ENCODE peak calls at places on chromosome 2, in five cellular contexts. L, P, J, T and K are unnamed samples.

GRCh38 chr2:108477062-108477461 is 28.1 kb downstream of the GCC2 start:
- DNase-seq in P (no peak), T (no peak), J (no peak), L (no peak), K (no peak)

GRCh38 chr2:218010116-218010837 is 7.5 kb upstream of the TNS1 start:
- DNase-seq in T (peak; percentile 83), P (peak; percentile 25), J (peak; percentile 83), L (peak; percentile 50), K (peak; percentile 76)

GRCh38 chr2:42369551-42370229 is 8.7 kb upstream of the COX7A2L start:
- DNase-seq in J (no peak), P (no peak), T (peak; percentile 50), L (no peak), K (peak; percentile 41)

GRCh38 chr2:205216580-205216979 is 465.7 kb upstream of the NRP2 start:
- DNase-seq in J (no peak), L (peak; percentile 2), T (no peak), P (no peak), K (peak; percentile 10)

GRCh38 chr2:62858231-62858832 is 152.8 kb downstream of the EHBP1 start:
- DNase-seq in L (no peak), T (no peak), P (no peak), J (no peak), K (no peak)

GRCh38 chr2:101909760-101910159 is 82.0 kb upstream of the IL1R2 start:
- DNase-seq in L (no peak), P (no peak), T (no peak), J (no peak), K (no peak)

GRCh38 chr2:42196403-42197267 is 27.5 kb downstream of the EML4 start:
- DNase-seq in J (no peak), L (peak; percentile 50), T (peak; percentile 82), P (peak; percentile 74), K (peak; percentile 61)

GRCh38 chr2:236143811-236144210 is 24.4 kb downstream of the GBX2 start:
- DNase-seq in P (no peak), T (no peak), J (peak; percentile 30), L (no peak), K (no peak)

GRCh38 chr2:19059076-19059475 is 299.3 kb downstream of the OSR1 start:
- DNase-seq in J (no peak), P (no peak), T (peak; percentile 95), L (no peak), K (peak; percentile 31)

GRCh38 chr2:176507736-176508135 is 238.5 kb downstream of the MTX2 start:
- DNase-seq in J (no peak), P (no peak), T (no peak), L (peak; percentile 51), K (no peak)

GRCh38 chr2:157627594-157628281 is 926 bp downstream of the ACVR1C start:
- DNase-seq in L (peak; percentile 11), J (no peak), T (no peak), P (no peak), K (no peak)

GRCh38 chr2:236882931-236883330 is 202.8 kb upstream of the COPS8 start:
- DNase-seq in P (no peak), T (no peak), J (no peak), L (peak; percentile 41), K (no peak)

GRCh38 chr2:144747571-144747970 is 227.7 kb upstream of the ZEB2 start:
- DNase-seq in L (no peak), T (peak; percentile 61), P (no peak), J (no peak), K (no peak)

GRCh38 chr2:196991061-196991460 is 64.6 kb upstream of the PGAP1 start:
- DNase-seq in T (no peak), L (no peak), P (no peak), J (no peak), K (no peak)

GRCh38 chr2:23414876-23415275 is 29.9 kb downstream of the KLHL29 start:
- DNase-seq in L (peak; percentile 63), P (peak; percentile 45), J (no peak), T (peak; percentile 79), K (no peak)
- TF ChIP-seq CTCF in L (peak; percentile 41), P (no peak), J (no peak), T (peak; percentile 77), K (peak; percentile 22)

DNA sequence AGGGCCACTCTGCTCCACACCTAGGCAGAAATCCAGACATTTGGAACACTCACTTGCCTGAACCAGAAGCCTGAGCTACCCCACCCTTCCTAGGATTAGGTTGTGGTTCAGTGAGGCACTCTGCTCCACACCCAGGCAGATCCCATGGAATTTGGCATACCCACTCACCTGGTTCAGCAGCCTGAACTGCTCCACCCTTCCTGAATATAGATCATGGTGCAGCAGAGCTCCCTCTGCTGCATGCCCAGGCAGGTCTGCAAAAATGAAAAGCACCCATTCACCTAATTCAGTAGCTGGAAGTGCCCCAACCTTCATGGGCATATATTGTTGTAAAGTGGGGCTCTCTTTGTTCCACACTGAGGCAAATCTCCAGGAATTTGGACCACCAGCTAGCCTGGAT is 185.1 kb upstream of the CNTNAP5 start:
- DNase-seq in P (no peak), T (no peak), L (no peak), J (no peak), K (no peak)
- TF ChIP-seq CTCF in P (no peak), T (no peak), L (no peak), J (no peak), K (no peak)

DNA sequence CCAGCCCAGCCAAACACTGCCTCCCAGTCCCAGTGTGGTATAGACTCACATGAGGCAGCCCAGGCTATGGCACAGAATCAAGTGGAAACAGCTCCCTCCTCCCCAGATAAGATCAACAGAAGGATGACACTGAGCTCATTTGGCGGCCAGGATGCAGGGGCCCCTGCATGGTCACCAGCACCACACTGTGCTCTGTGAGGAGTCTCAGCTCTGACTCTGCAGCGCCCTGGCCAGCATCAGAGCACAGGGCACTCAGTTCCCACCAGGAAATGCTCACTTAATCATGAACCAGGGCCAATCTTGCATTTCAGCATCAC is 18.0 kb downstream of the STK25 start:
- DNase-seq in J (no peak), P (no peak), L (no peak), T (no peak), K (no peak)
- TF ChIP-seq CTCF in J (no peak), P (no peak), L (no peak), T (no peak), K (no peak)

DNA sequence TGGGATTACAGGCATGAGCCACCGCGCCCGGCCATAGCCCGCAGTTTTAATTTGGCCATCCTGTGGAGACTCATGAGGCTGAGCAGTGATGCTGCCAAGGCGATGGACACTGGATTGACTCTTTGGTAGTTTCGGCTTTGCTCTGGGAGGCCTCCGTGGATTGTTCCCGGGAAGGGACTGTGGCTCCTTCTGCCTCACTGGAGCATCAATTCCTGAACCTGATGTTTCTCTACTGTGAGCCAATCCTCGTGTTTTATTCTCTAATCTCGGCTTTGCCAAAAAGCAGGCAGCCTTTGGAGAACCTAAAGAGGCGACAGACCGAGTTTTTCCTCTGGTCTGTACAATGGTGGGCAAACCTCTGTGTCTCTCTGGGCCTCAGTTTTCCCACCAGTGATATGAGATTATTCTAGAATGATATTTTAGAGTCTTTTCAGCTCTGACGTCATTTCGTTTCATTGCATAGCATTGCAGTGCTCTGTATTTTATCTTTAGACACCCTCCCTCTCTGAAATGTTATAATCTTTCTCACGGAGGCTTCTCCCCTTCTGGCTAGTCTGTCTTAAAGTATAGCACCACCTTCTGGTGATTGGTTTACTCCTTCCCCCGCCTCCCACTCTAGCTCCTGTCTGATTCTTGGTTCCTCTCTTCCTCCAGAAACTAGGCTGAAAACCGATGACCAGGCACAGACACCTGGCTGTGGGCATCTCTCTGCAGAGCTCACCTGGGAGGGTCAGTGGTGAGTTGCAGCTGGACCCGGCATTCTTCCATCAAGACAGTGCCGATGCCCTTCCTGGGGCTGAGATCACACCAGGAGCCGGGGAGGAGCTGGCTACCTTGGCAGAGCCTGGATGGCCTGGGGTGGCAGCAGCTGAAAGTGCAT is 341.3 kb downstream of the MYCN start:
- DNase-seq in T (peak; percentile 85), J (no peak), L (no peak), P (peak; percentile 51), K (peak; percentile 78)
- TF ChIP-seq CTCF in T (peak; percentile 85), J (no peak), L (no peak), P (peak; percentile 46), K (peak; percentile 69)

GRCh38 chr2:86087936-86088850 is 17.5 kb downstream of the POLR1A start:
- DNase-seq in T (peak; percentile 59), P (no peak), L (no peak), J (no peak), K (no peak)
- TF ChIP-seq CTCF in T (peak; percentile 81), P (peak; percentile 60), L (peak; percentile 49), J (no peak), K (peak; percentile 32)

DNA sequence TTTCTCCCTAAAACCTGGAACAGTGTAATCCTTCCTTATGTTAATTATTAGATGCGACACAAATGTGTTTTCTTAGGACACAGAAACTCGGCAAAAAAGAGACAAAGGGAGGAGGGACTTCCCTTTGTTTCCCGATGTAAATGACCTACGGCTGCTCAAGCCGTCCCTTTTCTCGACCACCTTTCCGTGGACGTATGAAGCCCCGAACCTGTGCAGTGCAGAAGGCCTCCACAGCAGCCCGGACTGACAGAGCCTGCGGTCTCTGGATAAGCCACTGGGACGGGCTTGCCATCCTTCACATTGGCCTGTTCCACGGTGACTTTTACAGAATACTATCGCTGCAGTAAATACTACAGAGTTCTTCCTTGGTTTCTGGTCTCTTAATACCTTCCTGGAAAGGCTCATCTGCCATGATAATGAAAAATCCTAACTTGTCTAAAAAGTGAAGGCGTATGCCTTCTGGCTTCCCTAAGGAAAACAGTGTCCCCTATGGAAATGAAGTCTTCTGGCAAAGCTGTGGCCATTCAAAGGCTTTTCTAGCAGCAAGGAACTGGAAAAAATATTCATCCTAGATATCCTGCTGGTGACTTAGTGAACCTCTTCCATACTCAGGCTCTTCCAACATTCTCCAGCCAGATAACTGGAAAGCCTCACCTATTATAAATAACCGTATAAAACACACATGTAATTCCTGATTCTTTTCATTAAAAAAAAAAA is 84.9 kb downstream of the RBMS1 start:
- DNase-seq in T (peak; percentile 74), J (no peak), P (peak; percentile 38), L (no peak), K (peak; percentile 33)
- TF ChIP-seq CTCF in T (peak; percentile 59), J (no peak), P (no peak), L (no peak), K (no peak)

GRCh38 chr2:203209538-203209937 is 29.3 kb upstream of the CYP20A1 start:
- DNase-seq in P (no peak), J (no peak), L (peak; percentile 18), T (no peak), K (no peak)
- TF ChIP-seq CTCF in P (no peak), J (no peak), L (no peak), T (no peak), K (no peak)